ENCODE peak calls at places on chromosomes 7 and 10, in five cellular contexts. One of them, this sample, is unnamed.

GRCh38 chr10:35090162-35090954 is at the start of gene CUL2:
- DNase-seq in osteoblast: peak
- DNase-seq in progenitor cell of endocrine pancreas: peak
- DNase-seq in RWPE1: peak
- DNase-seq in psoas muscle: peak
- DNase-seq in this sample: peak

GRCh38 chr10:71613877-71614276 is 105.7 kb downstream of the C10orf105 start:
- DNase-seq in RWPE1: no peak
- DNase-seq in psoas muscle: no peak
- DNase-seq in progenitor cell of endocrine pancreas: no peak
- DNase-seq in osteoblast: no peak
- DNase-seq in this sample: no peak

GRCh38 chr10:8137272-8137680 is 82.8 kb downstream of the GATA3 start:
- DNase-seq in osteoblast: no peak
- DNase-seq in psoas muscle: no peak
- DNase-seq in progenitor cell of endocrine pancreas: no peak
- DNase-seq in RWPE1: no peak
- DNase-seq in this sample: no peak

GRCh38 chr7:120360918-120361317 is 87.9 kb downstream of the KCND2 start:
- DNase-seq in osteoblast: no peak
- DNase-seq in psoas muscle: no peak
- DNase-seq in RWPE1: no peak
- DNase-seq in progenitor cell of endocrine pancreas: no peak
- DNase-seq in this sample: no peak

GRCh38 chr10:97514344-97514743 is 15.6 kb downstream of the UBTD1 start:
- DNase-seq in psoas muscle: no peak
- DNase-seq in RWPE1: no peak
- DNase-seq in osteoblast: peak
- DNase-seq in progenitor cell of endocrine pancreas: no peak
- DNase-seq in this sample: no peak

GRCh38 chr7:27155816-27156507 is 513 bp downstream of the HOXA7 start:
- DNase-seq in progenitor cell of endocrine pancreas: no peak
- DNase-seq in osteoblast: peak
- DNase-seq in psoas muscle: peak
- DNase-seq in RWPE1: no peak
- DNase-seq in this sample: peak

GRCh38 chr7:50637725-50638643 is 72.8 kb upstream of the DDC start:
- DNase-seq in psoas muscle: no peak
- DNase-seq in RWPE1: no peak
- DNase-seq in progenitor cell of endocrine pancreas: no peak
- DNase-seq in osteoblast: no peak
- DNase-seq in this sample: no peak

GRCh38 chr10:126420571-126421275 is 32.4 kb upstream of the ADAM12 start:
- DNase-seq in progenitor cell of endocrine pancreas: no peak
- DNase-seq in osteoblast: no peak
- DNase-seq in RWPE1: no peak
- DNase-seq in psoas muscle: no peak
- DNase-seq in this sample: no peak

GRCh38 chr7:100158229-100159098 is at the start of gene TRAPPC14:
- DNase-seq in progenitor cell of endocrine pancreas: peak
- DNase-seq in RWPE1: peak
- DNase-seq in osteoblast: peak
- DNase-seq in psoas muscle: peak
- DNase-seq in this sample: peak

GRCh38 chr7:113840954-113841353 is 77.9 kb downstream of the PPP1R3A start:
- DNase-seq in RWPE1: no peak
- DNase-seq in osteoblast: no peak
- DNase-seq in progenitor cell of endocrine pancreas: no peak
- DNase-seq in psoas muscle: no peak
- DNase-seq in this sample: no peak

GRCh38 chr7:36752026-36752735 is 27.9 kb upstream of the AOAH start:
- DNase-seq in psoas muscle: no peak
- DNase-seq in RWPE1: no peak
- DNase-seq in progenitor cell of endocrine pancreas: no peak
- DNase-seq in osteoblast: no peak
- DNase-seq in this sample: no peak

GRCh38 chr10:788796-789748 is 99.6 kb upstream of the DIP2C start:
- DNase-seq in progenitor cell of endocrine pancreas: no peak
- DNase-seq in osteoblast: peak
- DNase-seq in psoas muscle: peak
- DNase-seq in RWPE1: peak
- DNase-seq in this sample: peak

GRCh38 chr10:1011696-1012095 is 14.0 kb downstream of the IDI2 start:
- DNase-seq in progenitor cell of endocrine pancreas: no peak
- DNase-seq in osteoblast: no peak
- DNase-seq in RWPE1: no peak
- DNase-seq in psoas muscle: no peak
- DNase-seq in this sample: no peak

GRCh38 chr10:103968441-103969391 is 1.8 kb downstream of the SLK start:
- DNase-seq in osteoblast: peak
- DNase-seq in RWPE1: no peak
- DNase-seq in progenitor cell of endocrine pancreas: no peak
- DNase-seq in psoas muscle: no peak
- DNase-seq in this sample: no peak

GRCh38 chr7:80589561-80590083 is 48.8 kb upstream of the CD36 start:
- DNase-seq in RWPE1: no peak
- DNase-seq in psoas muscle: no peak
- DNase-seq in progenitor cell of endocrine pancreas: no peak
- DNase-seq in osteoblast: no peak
- DNase-seq in this sample: no peak

GRCh38 chr7:50397320-50397970 is 52.7 kb downstream of the FIGNL1 start:
- DNase-seq in osteoblast: no peak
- DNase-seq in psoas muscle: no peak
- DNase-seq in progenitor cell of endocrine pancreas: no peak
- DNase-seq in RWPE1: no peak
- DNase-seq in this sample: no peak

GRCh38 chr7:32093415-32094408 is 23.5 kb upstream of the PDE1C start:
- DNase-seq in progenitor cell of endocrine pancreas: no peak
- DNase-seq in RWPE1: peak
- DNase-seq in psoas muscle: no peak
- DNase-seq in osteoblast: peak
- DNase-seq in this sample: no peak

GRCh38 chr7:158018061-158018796 is 569.4 kb downstream of the PTPRN2 start:
- DNase-seq in progenitor cell of endocrine pancreas: no peak
- DNase-seq in psoas muscle: no peak
- DNase-seq in RWPE1: no peak
- DNase-seq in osteoblast: no peak
- DNase-seq in this sample: no peak

GRCh38 chr10:131024259-131025131 is 287.0 kb downstream of the TCERG1L start:
- DNase-seq in RWPE1: peak
- DNase-seq in psoas muscle: no peak
- DNase-seq in progenitor cell of endocrine pancreas: no peak
- DNase-seq in osteoblast: no peak
- DNase-seq in this sample: no peak

GRCh38 chr10:97701438-97702064 is 12.0 kb upstream of the MARVELD1 start:
- DNase-seq in osteoblast: peak
- DNase-seq in psoas muscle: no peak
- DNase-seq in progenitor cell of endocrine pancreas: peak
- DNase-seq in RWPE1: peak
- DNase-seq in this sample: peak

GRCh38 chr7:45599851-45600706 is 25.9 kb downstream of the ADCY1 start:
- DNase-seq in osteoblast: no peak
- DNase-seq in RWPE1: no peak
- DNase-seq in progenitor cell of endocrine pancreas: no peak
- DNase-seq in psoas muscle: no peak
- DNase-seq in this sample: no peak

GRCh38 chr10:92965314-92965713 is 95.3 kb upstream of the CYP26C1 start:
- DNase-seq in osteoblast: no peak
- DNase-seq in progenitor cell of endocrine pancreas: no peak
- DNase-seq in psoas muscle: no peak
- DNase-seq in RWPE1: peak
- DNase-seq in this sample: peak

GRCh38 chr10:131048595-131048994 is 262.9 kb downstream of the TCERG1L start:
- DNase-seq in RWPE1: no peak
- DNase-seq in progenitor cell of endocrine pancreas: no peak
- DNase-seq in psoas muscle: no peak
- DNase-seq in osteoblast: no peak
- DNase-seq in this sample: no peak

GRCh38 chr10:21505711-21506278 is 19.7 kb downstream of the SKIDA1 start:
- DNase-seq in RWPE1: no peak
- DNase-seq in psoas muscle: no peak
- DNase-seq in progenitor cell of endocrine pancreas: no peak
- DNase-seq in osteoblast: peak
- DNase-seq in this sample: no peak

GRCh38 chr10:488081-488932 is 201.2 kb downstream of the DIP2C start:
- DNase-seq in RWPE1: no peak
- DNase-seq in progenitor cell of endocrine pancreas: no peak
- DNase-seq in psoas muscle: peak
- DNase-seq in osteoblast: no peak
- DNase-seq in this sample: no peak

GRCh38 chr10:122098924-122099323 is 110.0 kb downstream of the TACC2 start:
- DNase-seq in psoas muscle: peak
- DNase-seq in osteoblast: peak
- DNase-seq in RWPE1: no peak
- DNase-seq in progenitor cell of endocrine pancreas: no peak
- DNase-seq in this sample: no peak

GRCh38 chr7:133873187-133873586 is 254.0 kb upstream of the LRGUK start:
- DNase-seq in psoas muscle: no peak
- DNase-seq in progenitor cell of endocrine pancreas: no peak
- DNase-seq in osteoblast: no peak
- DNase-seq in RWPE1: no peak
- DNase-seq in this sample: no peak

GRCh38 chr10:131775444-131775832 is 125.4 kb upstream of the PPP2R2D start:
- DNase-seq in osteoblast: peak
- DNase-seq in progenitor cell of endocrine pancreas: no peak
- DNase-seq in RWPE1: no peak
- DNase-seq in psoas muscle: no peak
- DNase-seq in this sample: no peak

GRCh38 chr7:159062596-159062995 is 82.1 kb downstream of the VIPR2 start:
- DNase-seq in psoas muscle: no peak
- DNase-seq in progenitor cell of endocrine pancreas: no peak
- DNase-seq in RWPE1: no peak
- DNase-seq in osteoblast: no peak
- DNase-seq in this sample: no peak

GRCh38 chr7:34837826-34838225 is 179.8 kb downstream of the NPSR1 start:
- DNase-seq in psoas muscle: no peak
- DNase-seq in progenitor cell of endocrine pancreas: no peak
- DNase-seq in RWPE1: no peak
- DNase-seq in osteoblast: no peak
- DNase-seq in this sample: no peak

GRCh38 chr7:12623223-12623622 is 52.7 kb downstream of the SCIN start:
- DNase-seq in progenitor cell of endocrine pancreas: no peak
- DNase-seq in psoas muscle: no peak
- DNase-seq in osteoblast: no peak
- DNase-seq in RWPE1: no peak
- DNase-seq in this sample: no peak

GRCh38 chr10:77188511-77188910 is 449.1 kb downstream of the KCNMA1 start:
- DNase-seq in psoas muscle: no peak
- DNase-seq in progenitor cell of endocrine pancreas: no peak
- DNase-seq in osteoblast: no peak
- DNase-seq in RWPE1: no peak
- DNase-seq in this sample: no peak

DNA sequence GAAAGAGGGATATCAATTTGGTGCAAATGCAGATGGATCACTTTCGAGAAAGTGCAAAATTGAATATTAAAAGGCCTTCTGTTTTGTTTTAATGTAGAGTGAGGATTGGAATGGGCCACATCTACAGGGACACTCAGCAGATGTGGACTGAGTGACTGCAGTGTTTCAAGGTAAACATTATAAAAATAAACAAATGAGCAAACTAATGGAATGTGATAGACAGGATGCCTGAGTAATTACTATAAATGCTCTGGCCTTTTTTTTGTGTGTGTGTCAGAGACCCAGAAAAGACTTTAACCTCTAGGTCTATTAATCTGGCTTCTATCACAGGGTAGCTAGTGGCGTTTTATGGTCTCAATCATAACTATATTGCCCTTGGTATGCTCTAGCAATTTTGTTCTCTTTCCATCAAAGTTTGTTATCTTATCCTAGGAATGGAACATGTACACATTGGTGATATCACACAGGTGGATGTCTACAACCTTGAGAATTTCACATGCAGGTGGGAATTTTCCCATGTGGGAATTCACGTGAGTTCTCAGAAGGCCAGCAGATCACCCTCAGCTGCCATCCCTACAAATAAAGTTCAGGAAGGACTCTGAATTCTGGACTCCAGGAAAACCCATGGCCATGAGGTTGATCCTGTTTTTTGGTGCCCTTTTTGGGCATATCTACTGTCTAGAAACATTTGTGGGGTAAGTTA is at the start of gene CPA2:
- DNase-seq in RWPE1: no peak
- DNase-seq in progenitor cell of endocrine pancreas: no peak
- DNase-seq in osteoblast: no peak
- DNase-seq in psoas muscle: no peak
- DNase-seq in this sample: no peak
- TF ChIP-seq CTCF in RWPE1: no peak
- TF ChIP-seq CTCF in progenitor cell of endocrine pancreas: no peak
- TF ChIP-seq CTCF in osteoblast: no peak
- TF ChIP-seq CTCF in psoas muscle: no peak
- TF ChIP-seq CTCF in this sample: no peak

DNA sequence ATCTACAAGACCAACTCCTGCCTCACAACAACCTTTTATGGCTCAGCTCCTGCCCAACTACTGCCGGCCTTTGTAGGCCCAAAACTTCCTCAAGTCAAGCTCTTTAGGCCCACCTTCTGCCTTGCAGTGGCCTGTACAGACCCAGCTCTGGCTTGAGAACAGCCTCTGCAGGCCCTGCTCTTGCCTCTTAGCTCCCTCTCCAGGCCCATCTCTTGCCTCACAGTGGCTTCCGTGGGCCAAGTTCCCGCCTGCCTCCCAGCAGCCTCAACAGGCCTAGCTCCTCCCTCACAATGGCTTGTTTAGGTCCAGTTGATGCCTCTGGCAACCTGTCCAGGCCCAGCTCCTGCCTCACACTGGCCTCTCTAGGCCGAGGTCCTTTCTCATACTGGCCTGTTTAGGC is 32.4 kb upstream of the VKORC1L1 start:
- DNase-seq in progenitor cell of endocrine pancreas: peak
- DNase-seq in osteoblast: peak
- DNase-seq in RWPE1: no peak
- DNase-seq in psoas muscle: no peak
- DNase-seq in this sample: no peak
- TF ChIP-seq CTCF in progenitor cell of endocrine pancreas: peak
- TF ChIP-seq CTCF in osteoblast: peak
- TF ChIP-seq CTCF in RWPE1: no peak
- TF ChIP-seq CTCF in psoas muscle: no peak
- TF ChIP-seq CTCF in this sample: no peak

DNA sequence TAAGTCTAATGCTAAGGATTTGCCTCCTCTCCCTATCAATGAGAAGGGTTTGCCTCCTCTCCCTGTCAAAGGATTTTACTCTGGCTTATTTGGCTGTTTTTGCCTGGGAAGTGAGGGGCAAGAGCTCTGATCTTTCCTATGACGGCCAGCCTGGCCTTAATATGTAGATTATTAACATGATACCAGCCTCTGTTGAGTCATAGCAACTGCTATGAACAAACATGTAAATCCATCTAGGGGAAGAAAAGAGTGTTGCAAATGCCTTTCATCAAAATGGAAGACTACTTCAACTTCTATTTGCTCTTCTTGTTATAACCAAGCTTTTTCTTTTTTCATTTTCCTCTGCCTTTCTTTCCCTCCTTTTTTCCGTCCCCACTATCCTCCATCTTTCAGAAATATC is 46.6 kb downstream of the BTRC start:
- DNase-seq in RWPE1: no peak
- DNase-seq in progenitor cell of endocrine pancreas: no peak
- DNase-seq in osteoblast: no peak
- DNase-seq in psoas muscle: no peak
- DNase-seq in this sample: no peak
- TF ChIP-seq CTCF in RWPE1: no peak
- TF ChIP-seq CTCF in progenitor cell of endocrine pancreas: no peak
- TF ChIP-seq CTCF in osteoblast: no peak
- TF ChIP-seq CTCF in psoas muscle: no peak
- TF ChIP-seq CTCF in this sample: peak

GRCh38 chr10:114874827-114875541 is 53.4 kb downstream of the FHIP2A start:
- DNase-seq in psoas muscle: no peak
- DNase-seq in RWPE1: no peak
- DNase-seq in osteoblast: no peak
- DNase-seq in progenitor cell of endocrine pancreas: no peak
- DNase-seq in this sample: no peak
- TF ChIP-seq CTCF in psoas muscle: no peak
- TF ChIP-seq CTCF in RWPE1: no peak
- TF ChIP-seq CTCF in osteoblast: no peak
- TF ChIP-seq CTCF in progenitor cell of endocrine pancreas: peak
- TF ChIP-seq CTCF in this sample: no peak